ENCODE peak calls at places on chromosome 14, in eight cellular contexts. S is non-pigmented ciliary epithelial cell; J is tibial nerve; G is HFF-Myc; B is K562; L is neural crest cell; X is stimulated activated CD4-positive, alpha-beta T cell treated with anti-CD3 and anti-CD28 coated beads, Interleukin-15, amount 100 ng/mL, for 1 hour; N is testis. Q is an unnamed sample.

GRCh38 chr14:60346706-60347105 is 97.7 kb downstream of the PPM1A start:
- DNase-seq in S (no peak), J (no peak), G (no peak), B (no peak), L (no peak), X (no peak), N (no peak), Q (no peak)

GRCh38 chr14:31097081-31097480 is 70.9 kb upstream of the STRN3 start:
- DNase-seq in S (no peak), J (no peak), G (no peak), B (no peak), L (no peak), X (no peak), N (no peak), Q (no peak)

GRCh38 chr14:76597387-76597786 is 163.9 kb upstream of the VASH1 start:
- DNase-seq in S (no peak), J (no peak), G (no peak), B (no peak), L (no peak), X (no peak), N (no peak), Q (no peak)

GRCh38 chr14:68308695-68309094 is 484.2 kb downstream of the ZFP36L1 start:
- DNase-seq in S (no peak), J (no peak), G (no peak), B (no peak), L (no peak), X (no peak), N (no peak), Q (no peak)

GRCh38 chr14:56891226-56891625 is 80.9 kb upstream of the OTX2 start:
- DNase-seq in S (no peak), J (no peak), G (no peak), B (no peak), L (no peak), X (no peak), N (no peak), Q (no peak)

GRCh38 chr14:75711796-75712211 is 50.8 kb downstream of the TTLL5 start:
- DNase-seq in S (peak; percentile 74), J (no peak), G (no peak), B (no peak), L (no peak), X (no peak), N (peak; percentile 57), Q (peak; percentile 78)

GRCh38 chr14:23175823-23176222 is 7.6 kb downstream of the SLC7A8 start:
- DNase-seq in S (no peak), J (no peak), G (no peak), B (no peak), L (no peak), X (no peak), N (no peak), Q (no peak)

GRCh38 chr14:50676814-50677516 is 8.9 kb upstream of the SAV1 start:
- DNase-seq in S (no peak), J (no peak), G (no peak), B (no peak), L (no peak), X (no peak), N (no peak), Q (no peak)

GRCh38 chr14:55699131-55700057 is 119.4 kb downstream of the KTN1 start:
- DNase-seq in S (peak; percentile 22), J (no peak), G (peak; percentile 51), B (no peak), L (no peak), X (no peak), N (no peak), Q (no peak)

GRCh38 chr14:35155962-35156361 is 33.6 kb downstream of the PRORP start:
- DNase-seq in S (no peak), J (no peak), G (no peak), B (no peak), L (no peak), X (no peak), N (no peak), Q (no peak)

GRCh38 chr14:50340945-50341344 is 28.8 kb downstream of the DMAC2L start:
- DNase-seq in S (no peak), J (no peak), G (no peak), B (peak; percentile 18), L (no peak), X (no peak), N (no peak), Q (no peak)

GRCh38 chr14:78220273-78220672 is 50.1 kb downstream of the NRXN3 start:
- DNase-seq in S (no peak), J (no peak), G (no peak), B (no peak), L (no peak), X (no peak), N (no peak), Q (no peak)

GRCh38 chr14:104355101-104355691 is 216.8 kb downstream of the KIF26A start:
- DNase-seq in S (no peak), J (no peak), G (no peak), B (peak; percentile 23), L (no peak), X (no peak), N (no peak), Q (peak; percentile 30)

GRCh38 chr14:29668201-29668600 is 259.4 kb downstream of the PRKD1 start:
- DNase-seq in S (no peak), J (no peak), G (no peak), B (no peak), L (no peak), X (no peak), N (no peak), Q (no peak)

GRCh38 chr14:35661875-35662274 is 127.9 kb downstream of the INSM2 start:
- DNase-seq in S (no peak), J (no peak), G (no peak), B (no peak), L (no peak), X (no peak), N (no peak), Q (no peak)

GRCh38 chr14:69693145-69693544 is 73.8 kb upstream of the SRSF5 start:
- DNase-seq in S (no peak), J (no peak), G (no peak), B (no peak), L (no peak), X (no peak), N (no peak), Q (no peak)

GRCh38 chr14:99539503-99539902 is 58.3 kb downstream of the CCNK start:
- DNase-seq in S (no peak), J (no peak), G (no peak), B (no peak), L (no peak), X (no peak), N (no peak), Q (no peak)

Q was measured in ureter.